ENCODE peak calls at places on chromosome 14, in six cellular contexts. One of them, this sample, is unnamed.

GRCh38 chr14:33668066-33668465 is 282.8 kb downstream of the EGLN3 start:
- DNase-seq in A549: no peak
- DNase-seq in HCT116: no peak
- DNase-seq in endothelial cell of umbilical vein: no peak
- DNase-seq in lower leg skin: no peak
- DNase-seq in tibial nerve: no peak
- DNase-seq in this sample: no peak

GRCh38 chr14:49920935-49921334 is 28.1 kb downstream of the ARF6 start:
- DNase-seq in tibial nerve: no peak
- DNase-seq in A549: no peak
- DNase-seq in HCT116: no peak
- DNase-seq in endothelial cell of umbilical vein: no peak
- DNase-seq in lower leg skin: no peak
- DNase-seq in this sample: no peak

GRCh38 chr14:76446486-76446885 is 70.5 kb downstream of the ESRRB start:
- DNase-seq in A549: no peak
- DNase-seq in tibial nerve: no peak
- DNase-seq in endothelial cell of umbilical vein: no peak
- DNase-seq in lower leg skin: no peak
- DNase-seq in HCT116: no peak
- DNase-seq in this sample: no peak

GRCh38 chr14:22555573-22556011 is 33.4 kb downstream of the DAD1 start:
- DNase-seq in endothelial cell of umbilical vein: no peak
- DNase-seq in A549: no peak
- DNase-seq in lower leg skin: no peak
- DNase-seq in tibial nerve: no peak
- DNase-seq in HCT116: no peak
- DNase-seq in this sample: no peak

GRCh38 chr14:99929601-99930000 is 135.6 kb upstream of the EVL start:
- DNase-seq in endothelial cell of umbilical vein: no peak
- DNase-seq in HCT116: no peak
- DNase-seq in A549: no peak
- DNase-seq in lower leg skin: no peak
- DNase-seq in tibial nerve: no peak
- DNase-seq in this sample: no peak

GRCh38 chr14:31402764-31403163 is 17.6 kb downstream of the HEATR5A start:
- DNase-seq in lower leg skin: no peak
- DNase-seq in A549: no peak
- DNase-seq in endothelial cell of umbilical vein: no peak
- DNase-seq in HCT116: no peak
- DNase-seq in tibial nerve: no peak
- DNase-seq in this sample: no peak

GRCh38 chr14:92850492-92850891 is 56.4 kb downstream of the GOLGA5 start:
- DNase-seq in lower leg skin: no peak
- DNase-seq in A549: no peak
- DNase-seq in HCT116: no peak
- DNase-seq in tibial nerve: no peak
- DNase-seq in endothelial cell of umbilical vein: no peak
- DNase-seq in this sample: no peak

GRCh38 chr14:77241955-77242354 is 29.1 kb downstream of the NGB start:
- DNase-seq in HCT116: no peak
- DNase-seq in lower leg skin: no peak
- DNase-seq in tibial nerve: no peak
- DNase-seq in A549: no peak
- DNase-seq in endothelial cell of umbilical vein: no peak
- DNase-seq in this sample: no peak

GRCh38 chr14:55454264-55455151 is 14.1 kb upstream of the TBPL2 start:
- DNase-seq in HCT116: peak
- DNase-seq in tibial nerve: peak
- DNase-seq in A549: no peak
- DNase-seq in endothelial cell of umbilical vein: peak
- DNase-seq in lower leg skin: no peak
- DNase-seq in this sample: no peak

GRCh38 chr14:22896351-22896750 is 13.3 kb downstream of the REM2 start:
- DNase-seq in tibial nerve: no peak
- DNase-seq in A549: no peak
- DNase-seq in lower leg skin: no peak
- DNase-seq in HCT116: no peak
- DNase-seq in endothelial cell of umbilical vein: no peak
- DNase-seq in this sample: no peak

GRCh38 chr14:100446572-100446971 is 123.4 kb downstream of the SLC25A47 start:
- DNase-seq in endothelial cell of umbilical vein: no peak
- DNase-seq in tibial nerve: no peak
- DNase-seq in lower leg skin: no peak
- DNase-seq in A549: no peak
- DNase-seq in HCT116: no peak
- DNase-seq in this sample: no peak

GRCh38 chr14:79584679-79585078 is 626.6 kb downstream of the DIO2 start:
- DNase-seq in tibial nerve: no peak
- DNase-seq in A549: no peak
- DNase-seq in lower leg skin: no peak
- DNase-seq in HCT116: no peak
- DNase-seq in endothelial cell of umbilical vein: peak
- DNase-seq in this sample: no peak

GRCh38 chr14:61559641-61560201 is 135.6 kb upstream of the HIF1A start:
- DNase-seq in A549: peak
- DNase-seq in HCT116: peak
- DNase-seq in lower leg skin: no peak
- DNase-seq in tibial nerve: no peak
- DNase-seq in endothelial cell of umbilical vein: no peak
- DNase-seq in this sample: no peak

GRCh38 chr14:94332587-94332986 is 9.5 kb upstream of the SERPINA6 start:
- DNase-seq in lower leg skin: no peak
- DNase-seq in HCT116: no peak
- DNase-seq in A549: no peak
- DNase-seq in tibial nerve: no peak
- DNase-seq in endothelial cell of umbilical vein: no peak
- DNase-seq in this sample: no peak

GRCh38 chr14:94342334-94342934 is 19.3 kb upstream of the SERPINA6 start:
- DNase-seq in HCT116: peak
- DNase-seq in A549: peak
- DNase-seq in endothelial cell of umbilical vein: peak
- DNase-seq in tibial nerve: peak
- DNase-seq in lower leg skin: peak
- DNase-seq in this sample: peak

GRCh38 chr14:39491134-39491541 is 58.9 kb upstream of the FBXO33 start:
- DNase-seq in lower leg skin: no peak
- DNase-seq in HCT116: peak
- DNase-seq in A549: peak
- DNase-seq in endothelial cell of umbilical vein: peak
- DNase-seq in tibial nerve: no peak
- DNase-seq in this sample: no peak

GRCh38 chr14:99257673-99258221 is 14.2 kb downstream of the BCL11B start:
- DNase-seq in endothelial cell of umbilical vein: no peak
- DNase-seq in A549: no peak
- DNase-seq in tibial nerve: no peak
- DNase-seq in HCT116: no peak
- DNase-seq in lower leg skin: no peak
- DNase-seq in this sample: no peak

GRCh38 chr14:90874599-90874998 is 58.4 kb upstream of the TTC7B start:
- DNase-seq in HCT116: no peak
- DNase-seq in lower leg skin: no peak
- DNase-seq in endothelial cell of umbilical vein: no peak
- DNase-seq in tibial nerve: no peak
- DNase-seq in A549: no peak
- DNase-seq in this sample: no peak

GRCh38 chr14:99118046-99118721 is 153.8 kb downstream of the BCL11B start:
- DNase-seq in lower leg skin: peak
- DNase-seq in A549: no peak
- DNase-seq in tibial nerve: no peak
- DNase-seq in HCT116: no peak
- DNase-seq in endothelial cell of umbilical vein: no peak
- DNase-seq in this sample: no peak

GRCh38 chr14:71515520-71515919 is 416.7 kb upstream of the RGS6 start:
- DNase-seq in lower leg skin: no peak
- DNase-seq in A549: no peak
- DNase-seq in HCT116: no peak
- DNase-seq in endothelial cell of umbilical vein: no peak
- DNase-seq in tibial nerve: no peak
- DNase-seq in this sample: no peak

GRCh38 chr14:54396493-54397335 is at the start of gene CDKN3:
- DNase-seq in endothelial cell of umbilical vein: peak
- DNase-seq in tibial nerve: peak
- DNase-seq in HCT116: peak
- DNase-seq in lower leg skin: peak
- DNase-seq in A549: peak
- DNase-seq in this sample: peak
- TF ChIP-seq POLR2A in endothelial cell of umbilical vein: peak
- TF ChIP-seq POLR2A in tibial nerve: peak
- TF ChIP-seq POLR2A in HCT116: peak
- TF ChIP-seq POLR2A in lower leg skin: no peak
- TF ChIP-seq POLR2A in A549: peak
- TF ChIP-seq POLR2A in this sample: peak

DNA sequence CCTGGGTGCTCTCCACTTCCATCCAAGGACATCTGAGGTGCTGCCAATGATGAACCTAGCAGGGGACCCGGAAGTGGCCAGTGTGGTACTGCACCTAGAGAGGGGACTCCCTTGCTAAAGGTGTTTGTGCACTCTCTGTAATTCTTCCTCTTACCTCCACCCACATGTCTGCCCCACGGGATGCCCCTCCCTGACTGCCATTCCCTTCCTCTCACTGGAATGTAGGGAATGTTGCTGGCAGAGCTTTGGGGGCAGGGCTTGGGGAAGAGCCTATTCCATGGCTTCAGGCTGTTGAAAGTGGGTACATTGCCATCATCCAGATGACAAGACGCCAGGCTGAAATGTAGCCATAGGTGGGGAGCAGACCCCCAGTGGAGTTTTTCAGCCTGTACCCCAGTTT is 153.2 kb downstream of the SMOC1 start:
- DNase-seq in endothelial cell of umbilical vein: no peak
- DNase-seq in A549: peak
- DNase-seq in tibial nerve: no peak
- DNase-seq in HCT116: no peak
- DNase-seq in lower leg skin: no peak
- DNase-seq in this sample: peak
- TF ChIP-seq POLR2A in endothelial cell of umbilical vein: no peak
- TF ChIP-seq POLR2A in A549: no peak
- TF ChIP-seq POLR2A in tibial nerve: no peak
- TF ChIP-seq POLR2A in HCT116: no peak
- TF ChIP-seq POLR2A in lower leg skin: no peak
- TF ChIP-seq POLR2A in this sample: no peak

DNA sequence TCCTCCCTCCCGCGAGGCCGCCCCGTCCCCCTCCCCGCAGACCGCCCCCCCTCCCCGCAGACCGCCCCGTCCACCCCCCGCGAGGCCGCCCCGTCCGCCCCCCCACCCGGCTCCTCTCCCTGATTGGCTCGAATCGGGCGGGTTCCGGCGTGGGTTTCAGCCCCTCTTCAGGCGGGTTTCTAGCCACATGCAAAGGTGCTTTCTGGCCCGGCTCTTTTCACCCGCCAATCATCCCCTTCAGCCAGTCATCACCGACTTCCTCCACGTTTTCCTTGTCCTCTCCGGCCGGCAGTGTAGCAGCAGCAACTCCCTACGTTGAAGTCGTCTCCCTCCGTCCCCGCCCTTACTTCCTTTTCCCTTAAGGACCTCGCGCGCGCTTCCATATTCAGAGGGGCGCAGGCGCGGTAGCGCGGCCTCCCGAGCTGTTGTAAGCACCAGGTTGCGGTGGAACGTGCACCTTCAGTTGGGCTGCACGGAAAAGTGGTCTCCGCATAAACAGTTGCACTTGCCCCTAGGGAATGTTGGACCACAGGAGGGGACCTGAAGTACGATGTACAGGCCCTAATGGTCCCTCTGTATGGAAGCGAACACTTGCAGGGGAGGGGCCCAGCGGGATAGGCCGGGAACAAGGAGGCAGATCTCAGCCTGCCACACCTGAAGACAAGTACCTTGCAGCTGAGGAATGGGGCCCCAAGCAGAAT is 44.6 kb upstream of the ESR2 start:
- DNase-seq in tibial nerve: peak
- DNase-seq in lower leg skin: peak
- DNase-seq in endothelial cell of umbilical vein: peak
- DNase-seq in A549: peak
- DNase-seq in HCT116: peak
- DNase-seq in this sample: peak
- TF ChIP-seq POLR2A in tibial nerve: peak
- TF ChIP-seq POLR2A in lower leg skin: no peak
- TF ChIP-seq POLR2A in endothelial cell of umbilical vein: peak
- TF ChIP-seq POLR2A in A549: peak
- TF ChIP-seq POLR2A in HCT116: peak
- TF ChIP-seq POLR2A in this sample: peak

GRCh38 chr14:73718742-73719251 is 4.6 kb upstream of the PNMA1 start:
- DNase-seq in endothelial cell of umbilical vein: no peak
- DNase-seq in lower leg skin: peak
- DNase-seq in A549: no peak
- DNase-seq in HCT116: no peak
- DNase-seq in tibial nerve: no peak
- DNase-seq in this sample: no peak

GRCh38 chr14:73719361-73719760 is 5.2 kb upstream of the PNMA1 start:
- DNase-seq in lower leg skin: peak
- DNase-seq in A549: no peak
- DNase-seq in tibial nerve: no peak
- DNase-seq in endothelial cell of umbilical vein: no peak
- DNase-seq in HCT116: no peak
- DNase-seq in this sample: no peak

GRCh38 chr14:73717247-73717646 is 3.1 kb upstream of the PNMA1 start:
- DNase-seq in endothelial cell of umbilical vein: no peak
- DNase-seq in A549: no peak
- DNase-seq in lower leg skin: peak
- DNase-seq in tibial nerve: no peak
- DNase-seq in HCT116: no peak
- DNase-seq in this sample: no peak

GRCh38 chr14:73719791-73720190 is 5.6 kb upstream of the PNMA1 start:
- DNase-seq in endothelial cell of umbilical vein: no peak
- DNase-seq in HCT116: no peak
- DNase-seq in lower leg skin: peak
- DNase-seq in tibial nerve: no peak
- DNase-seq in A549: no peak
- DNase-seq in this sample: no peak

GRCh38 chr14:73717998-73718741 is 4.0 kb upstream of the PNMA1 start:
- DNase-seq in tibial nerve: no peak
- DNase-seq in A549: no peak
- DNase-seq in HCT116: no peak
- DNase-seq in lower leg skin: peak
- DNase-seq in endothelial cell of umbilical vein: no peak
- DNase-seq in this sample: no peak
- TF ChIP-seq POLR2A in tibial nerve: no peak
- TF ChIP-seq POLR2A in A549: no peak
- TF ChIP-seq POLR2A in HCT116: no peak
- TF ChIP-seq POLR2A in lower leg skin: no peak
- TF ChIP-seq POLR2A in endothelial cell of umbilical vein: no peak
- TF ChIP-seq POLR2A in this sample: no peak

This sample was measured in H54.